ENCODE peak calls at places on chromosomes 16 and 17, in nine cellular contexts. One of them, this sample, is unnamed.

GRCh38 chr17:11701906-11702305 is 103.6 kb downstream of the DNAH9 start:
- DNase-seq in mammary epithelial cell: no peak
- DNase-seq in uterus: no peak
- DNase-seq in adrenal gland: no peak
- DNase-seq in transverse colon: no peak
- DNase-seq in brain microvascular endothelial cell: no peak
- DNase-seq in upper lobe of right lung: no peak
- DNase-seq in ascending aorta: no peak
- DNase-seq in dorsolateral prefrontal cortex: no peak
- DNase-seq in this sample: no peak

GRCh38 chr16:57013902-57014301 is 24.5 kb downstream of the NLRC5 start:
- DNase-seq in transverse colon: no peak
- DNase-seq in dorsolateral prefrontal cortex: no peak
- DNase-seq in uterus: no peak
- DNase-seq in adrenal gland: no peak
- DNase-seq in mammary epithelial cell: no peak
- DNase-seq in upper lobe of right lung: no peak
- DNase-seq in ascending aorta: no peak
- DNase-seq in brain microvascular endothelial cell: no peak
- DNase-seq in this sample: no peak

GRCh38 chr16:27317738-27318398 is 4.1 kb downstream of the IL4R start:
- DNase-seq in brain microvascular endothelial cell: no peak
- DNase-seq in upper lobe of right lung: no peak
- DNase-seq in transverse colon: no peak
- DNase-seq in adrenal gland: no peak
- DNase-seq in dorsolateral prefrontal cortex: no peak
- DNase-seq in ascending aorta: no peak
- DNase-seq in mammary epithelial cell: no peak
- DNase-seq in uterus: no peak
- DNase-seq in this sample: no peak

GRCh38 chr17:4147751-4148310 is 4.8 kb downstream of the CYB5D2 start:
- DNase-seq in upper lobe of right lung: no peak
- DNase-seq in adrenal gland: no peak
- DNase-seq in mammary epithelial cell: no peak
- DNase-seq in uterus: no peak
- DNase-seq in transverse colon: no peak
- DNase-seq in brain microvascular endothelial cell: no peak
- DNase-seq in dorsolateral prefrontal cortex: no peak
- DNase-seq in ascending aorta: no peak
- DNase-seq in this sample: no peak

GRCh38 chr16:12002447-12003006 is 26.0 kb downstream of the SNX29 start:
- DNase-seq in transverse colon: no peak
- DNase-seq in uterus: peak
- DNase-seq in adrenal gland: no peak
- DNase-seq in brain microvascular endothelial cell: peak
- DNase-seq in dorsolateral prefrontal cortex: no peak
- DNase-seq in ascending aorta: no peak
- DNase-seq in mammary epithelial cell: no peak
- DNase-seq in upper lobe of right lung: no peak
- DNase-seq in this sample: peak

GRCh38 chr16:87133966-87134945 is 182.9 kb downstream of the C16orf95 start:
- DNase-seq in adrenal gland: no peak
- DNase-seq in uterus: no peak
- DNase-seq in transverse colon: no peak
- DNase-seq in mammary epithelial cell: no peak
- DNase-seq in brain microvascular endothelial cell: no peak
- DNase-seq in dorsolateral prefrontal cortex: no peak
- DNase-seq in upper lobe of right lung: peak
- DNase-seq in ascending aorta: no peak
- DNase-seq in this sample: no peak

GRCh38 chr16:85027968-85028637 is 508 bp downstream of the KIAA0513 start:
- DNase-seq in mammary epithelial cell: no peak
- DNase-seq in adrenal gland: no peak
- DNase-seq in upper lobe of right lung: peak
- DNase-seq in brain microvascular endothelial cell: no peak
- DNase-seq in transverse colon: peak
- DNase-seq in dorsolateral prefrontal cortex: no peak
- DNase-seq in uterus: peak
- DNase-seq in ascending aorta: no peak
- DNase-seq in this sample: no peak

GRCh38 chr16:67470314-67470713 is 10.6 kb downstream of the ATP6V0D1 start:
- DNase-seq in uterus: no peak
- DNase-seq in upper lobe of right lung: peak
- DNase-seq in dorsolateral prefrontal cortex: peak
- DNase-seq in mammary epithelial cell: no peak
- DNase-seq in adrenal gland: peak
- DNase-seq in transverse colon: no peak
- DNase-seq in brain microvascular endothelial cell: no peak
- DNase-seq in ascending aorta: no peak
- DNase-seq in this sample: no peak

GRCh38 chr17:19237389-19238166 is 412 bp downstream of the EPN2 start:
- DNase-seq in ascending aorta: no peak
- DNase-seq in brain microvascular endothelial cell: no peak
- DNase-seq in mammary epithelial cell: peak
- DNase-seq in uterus: peak
- DNase-seq in adrenal gland: peak
- DNase-seq in dorsolateral prefrontal cortex: no peak
- DNase-seq in upper lobe of right lung: peak
- DNase-seq in transverse colon: peak
- DNase-seq in this sample: peak

GRCh38 chr17:63246344-63246743 is 199.8 kb downstream of the CYB561 start:
- DNase-seq in brain microvascular endothelial cell: no peak
- DNase-seq in ascending aorta: no peak
- DNase-seq in mammary epithelial cell: no peak
- DNase-seq in transverse colon: no peak
- DNase-seq in uterus: no peak
- DNase-seq in upper lobe of right lung: no peak
- DNase-seq in adrenal gland: no peak
- DNase-seq in dorsolateral prefrontal cortex: no peak
- DNase-seq in this sample: no peak

GRCh38 chr17:259341-259976 is 78.0 kb upstream of the DOC2B start:
- DNase-seq in ascending aorta: no peak
- DNase-seq in transverse colon: no peak
- DNase-seq in uterus: peak
- DNase-seq in brain microvascular endothelial cell: no peak
- DNase-seq in mammary epithelial cell: no peak
- DNase-seq in dorsolateral prefrontal cortex: peak
- DNase-seq in upper lobe of right lung: peak
- DNase-seq in adrenal gland: peak
- DNase-seq in this sample: no peak

GRCh38 chr16:67537270-67537635 is 8.6 kb downstream of the RIPOR1 start:
- DNase-seq in transverse colon: peak
- DNase-seq in adrenal gland: peak
- DNase-seq in ascending aorta: no peak
- DNase-seq in brain microvascular endothelial cell: no peak
- DNase-seq in mammary epithelial cell: no peak
- DNase-seq in uterus: peak
- DNase-seq in dorsolateral prefrontal cortex: no peak
- DNase-seq in upper lobe of right lung: peak
- DNase-seq in this sample: peak

GRCh38 chr17:60327122-60327869 is 64.6 kb downstream of the USP32 start:
- DNase-seq in adrenal gland: no peak
- DNase-seq in ascending aorta: no peak
- DNase-seq in brain microvascular endothelial cell: no peak
- DNase-seq in mammary epithelial cell: no peak
- DNase-seq in uterus: no peak
- DNase-seq in dorsolateral prefrontal cortex: peak
- DNase-seq in upper lobe of right lung: no peak
- DNase-seq in transverse colon: no peak
- DNase-seq in this sample: no peak

GRCh38 chr17:35046740-35047283 is 16.7 kb downstream of the RFFL start:
- DNase-seq in upper lobe of right lung: no peak
- DNase-seq in dorsolateral prefrontal cortex: no peak
- DNase-seq in mammary epithelial cell: no peak
- DNase-seq in ascending aorta: no peak
- DNase-seq in adrenal gland: no peak
- DNase-seq in uterus: no peak
- DNase-seq in transverse colon: no peak
- DNase-seq in brain microvascular endothelial cell: peak
- DNase-seq in this sample: peak

GRCh38 chr16:70740919-70741778 is 55.3 kb upstream of the MTSS2 start:
- DNase-seq in uterus: no peak
- DNase-seq in brain microvascular endothelial cell: peak
- DNase-seq in transverse colon: no peak
- DNase-seq in adrenal gland: peak
- DNase-seq in mammary epithelial cell: no peak
- DNase-seq in upper lobe of right lung: no peak
- DNase-seq in dorsolateral prefrontal cortex: no peak
- DNase-seq in ascending aorta: no peak
- DNase-seq in this sample: no peak

GRCh38 chr17:57256708-57257112 is 387 bp downstream of the MSI2 start:
- DNase-seq in mammary epithelial cell: peak
- DNase-seq in ascending aorta: no peak
- DNase-seq in brain microvascular endothelial cell: no peak
- DNase-seq in dorsolateral prefrontal cortex: no peak
- DNase-seq in uterus: peak
- DNase-seq in upper lobe of right lung: peak
- DNase-seq in adrenal gland: peak
- DNase-seq in transverse colon: peak
- DNase-seq in this sample: peak

GRCh38 chr16:11386054-11386680 is 40.9 kb downstream of the RMI2 start:
- DNase-seq in brain microvascular endothelial cell: no peak
- DNase-seq in uterus: no peak
- DNase-seq in ascending aorta: no peak
- DNase-seq in upper lobe of right lung: no peak
- DNase-seq in mammary epithelial cell: no peak
- DNase-seq in dorsolateral prefrontal cortex: no peak
- DNase-seq in transverse colon: no peak
- DNase-seq in adrenal gland: no peak
- DNase-seq in this sample: no peak

GRCh38 chr16:89845417-89845816 is 17.1 kb downstream of the SPIRE2 start:
- DNase-seq in transverse colon: peak
- DNase-seq in mammary epithelial cell: no peak
- DNase-seq in ascending aorta: no peak
- DNase-seq in dorsolateral prefrontal cortex: no peak
- DNase-seq in adrenal gland: no peak
- DNase-seq in uterus: no peak
- DNase-seq in upper lobe of right lung: no peak
- DNase-seq in brain microvascular endothelial cell: no peak
- DNase-seq in this sample: no peak

GRCh38 chr17:81162491-81162890 is 2.8 kb upstream of the PVALEF start:
- DNase-seq in transverse colon: no peak
- DNase-seq in ascending aorta: no peak
- DNase-seq in mammary epithelial cell: no peak
- DNase-seq in brain microvascular endothelial cell: no peak
- DNase-seq in upper lobe of right lung: no peak
- DNase-seq in dorsolateral prefrontal cortex: no peak
- DNase-seq in adrenal gland: no peak
- DNase-seq in uterus: no peak
- DNase-seq in this sample: no peak

GRCh38 chr16:73171380-73171779 is 123.5 kb upstream of the ZFHX3 start:
- DNase-seq in ascending aorta: no peak
- DNase-seq in uterus: no peak
- DNase-seq in mammary epithelial cell: no peak
- DNase-seq in upper lobe of right lung: no peak
- DNase-seq in dorsolateral prefrontal cortex: no peak
- DNase-seq in adrenal gland: no peak
- DNase-seq in transverse colon: peak
- DNase-seq in brain microvascular endothelial cell: no peak
- DNase-seq in this sample: peak

GRCh38 chr17:18004901-18005305 is 32.2 kb downstream of the DRC3 start:
- DNase-seq in upper lobe of right lung: no peak
- DNase-seq in brain microvascular endothelial cell: no peak
- DNase-seq in mammary epithelial cell: no peak
- DNase-seq in transverse colon: no peak
- DNase-seq in ascending aorta: no peak
- DNase-seq in uterus: no peak
- DNase-seq in dorsolateral prefrontal cortex: no peak
- DNase-seq in adrenal gland: no peak
- DNase-seq in this sample: no peak
- TF ChIP-seq CTCF in upper lobe of right lung: no peak
- TF ChIP-seq CTCF in brain microvascular endothelial cell: peak
- TF ChIP-seq CTCF in mammary epithelial cell: peak
- TF ChIP-seq CTCF in transverse colon: no peak
- TF ChIP-seq CTCF in ascending aorta: no peak
- TF ChIP-seq CTCF in uterus: no peak
- TF ChIP-seq CTCF in dorsolateral prefrontal cortex: no peak
- TF ChIP-seq CTCF in adrenal gland: no peak
- TF ChIP-seq CTCF in this sample: no peak

DNA sequence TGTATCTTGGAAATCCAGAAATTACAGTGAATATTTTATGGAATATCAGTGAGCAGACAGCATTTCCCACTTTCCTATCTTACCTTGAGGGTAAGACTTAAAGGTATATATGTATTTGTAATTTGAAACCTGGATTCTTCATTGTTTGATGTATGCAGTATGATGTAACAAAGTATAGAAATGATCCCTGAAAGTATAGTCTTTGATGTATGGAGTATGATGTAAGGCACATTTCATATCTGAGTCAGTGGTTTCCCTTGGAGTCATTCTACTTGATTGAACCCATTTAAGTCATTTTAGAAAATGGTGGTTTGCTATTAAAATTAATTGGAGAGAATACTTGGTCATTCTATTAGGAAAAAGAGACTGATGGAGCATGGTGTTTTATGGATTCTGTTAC is 10.1 kb downstream of the AMZ2 start:
- DNase-seq in mammary epithelial cell: no peak
- DNase-seq in uterus: no peak
- DNase-seq in transverse colon: no peak
- DNase-seq in ascending aorta: no peak
- DNase-seq in adrenal gland: no peak
- DNase-seq in upper lobe of right lung: no peak
- DNase-seq in brain microvascular endothelial cell: no peak
- DNase-seq in dorsolateral prefrontal cortex: no peak
- DNase-seq in this sample: no peak
- H3K27ac ChIP-seq in mammary epithelial cell: no peak
- H3K27ac ChIP-seq in uterus: peak
- H3K27ac ChIP-seq in transverse colon: peak
- H3K27ac ChIP-seq in ascending aorta: peak
- H3K27ac ChIP-seq in adrenal gland: no peak
- H3K27ac ChIP-seq in upper lobe of right lung: no peak
- H3K27ac ChIP-seq in brain microvascular endothelial cell: no peak
- H3K27ac ChIP-seq in dorsolateral prefrontal cortex: peak
- H3K27ac ChIP-seq in this sample: no peak

DNA sequence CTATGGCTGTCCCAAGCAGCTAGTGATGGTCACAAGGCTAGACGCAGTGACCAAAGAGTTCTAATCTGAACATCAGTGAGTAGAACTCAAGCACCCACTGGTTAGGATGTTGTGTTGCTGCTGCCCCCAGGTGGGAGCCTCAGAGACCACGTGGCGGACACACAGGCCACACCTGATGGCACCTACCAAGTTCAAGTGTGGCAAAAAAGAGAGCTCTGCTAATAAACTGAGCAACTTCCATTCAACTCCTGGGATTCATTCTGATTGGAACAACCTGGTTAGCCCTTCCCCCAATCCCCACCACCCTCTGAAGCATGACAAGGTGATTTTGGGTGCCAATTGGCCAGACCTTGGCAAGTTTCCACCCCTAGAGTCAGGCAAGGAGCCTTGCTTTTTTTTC is 3.5 kb upstream of the LCMT1 start:
- DNase-seq in brain microvascular endothelial cell: no peak
- DNase-seq in adrenal gland: peak
- DNase-seq in mammary epithelial cell: no peak
- DNase-seq in dorsolateral prefrontal cortex: no peak
- DNase-seq in ascending aorta: no peak
- DNase-seq in uterus: no peak
- DNase-seq in upper lobe of right lung: no peak
- DNase-seq in transverse colon: peak
- DNase-seq in this sample: no peak
- TF ChIP-seq CTCF in brain microvascular endothelial cell: peak
- TF ChIP-seq CTCF in adrenal gland: no peak
- TF ChIP-seq CTCF in mammary epithelial cell: no peak
- TF ChIP-seq CTCF in dorsolateral prefrontal cortex: no peak
- TF ChIP-seq CTCF in ascending aorta: no peak
- TF ChIP-seq CTCF in uterus: no peak
- TF ChIP-seq CTCF in upper lobe of right lung: no peak
- TF ChIP-seq CTCF in transverse colon: no peak
- TF ChIP-seq CTCF in this sample: no peak

GRCh38 chr16:46896314-46896968 is 12.3 kb downstream of the GPT2 start:
- DNase-seq in ascending aorta: no peak
- DNase-seq in upper lobe of right lung: no peak
- DNase-seq in transverse colon: no peak
- DNase-seq in uterus: no peak
- DNase-seq in adrenal gland: no peak
- DNase-seq in brain microvascular endothelial cell: no peak
- DNase-seq in mammary epithelial cell: no peak
- DNase-seq in dorsolateral prefrontal cortex: no peak
- DNase-seq in this sample: no peak
- H3K27ac ChIP-seq in ascending aorta: no peak
- H3K27ac ChIP-seq in upper lobe of right lung: no peak
- H3K27ac ChIP-seq in transverse colon: no peak
- H3K27ac ChIP-seq in uterus: no peak
- H3K27ac ChIP-seq in adrenal gland: no peak
- H3K27ac ChIP-seq in brain microvascular endothelial cell: no peak
- H3K27ac ChIP-seq in mammary epithelial cell: no peak
- H3K27ac ChIP-seq in dorsolateral prefrontal cortex: no peak
- H3K27ac ChIP-seq in this sample: no peak